ENCODE peak calls at places on chromosomes 13 and 19, in eight cellular contexts. One of them, this sample, is unnamed.
A peak's percentile ranks its signal among the peaks of the same experiment; 100 is the strongest.

GRCh38 chr13:66483712-66484111 is 746.4 kb downstream of the PCDH9 start:
- DNase-seq in activated naive CD4-positive, alpha-beta T cell treated with anti-CD3 and anti-CD28 coated beads, Interleukin-2, amount 10 ng/mL, durations not matched to agents 7 days and 5 days: no peak
- DNase-seq in effector memory CD8-positive, alpha-beta T cell: no peak
- DNase-seq in T-helper 9 cell: no peak
- DNase-seq in dermis blood vessel endothelial cell: no peak
- DNase-seq in NCI-H1694 treated with DMSO at 0.1 percent for 48 hours: no peak
- DNase-seq in activated CD4-positive, CD25-positive, alpha-beta regulatory T cell treated with anti-CD3 and anti-CD28 coated beads, Interleukin-2, amount 50 U/mL, for 72 hours: no peak
- DNase-seq in A172: no peak
- DNase-seq in this sample: no peak

GRCh38 chr19:40519352-40520322 is 52.8 kb downstream of the SPTBN4 start:
- DNase-seq in T-helper 9 cell: no peak
- DNase-seq in dermis blood vessel endothelial cell: peak; percentile 41
- DNase-seq in effector memory CD8-positive, alpha-beta T cell: no peak
- DNase-seq in NCI-H1694 treated with DMSO at 0.1 percent for 48 hours: no peak
- DNase-seq in A172: no peak
- DNase-seq in activated naive CD4-positive, alpha-beta T cell treated with anti-CD3 and anti-CD28 coated beads, Interleukin-2, amount 10 ng/mL, durations not matched to agents 7 days and 5 days: no peak
- DNase-seq in activated CD4-positive, CD25-positive, alpha-beta regulatory T cell treated with anti-CD3 and anti-CD28 coated beads, Interleukin-2, amount 50 U/mL, for 72 hours: no peak
- DNase-seq in this sample: no peak

GRCh38 chr13:76512676-76513277 is 373.4 kb downstream of the KCTD12 start:
- DNase-seq in A172: peak; percentile 14
- DNase-seq in effector memory CD8-positive, alpha-beta T cell: no peak
- DNase-seq in T-helper 9 cell: no peak
- DNase-seq in activated CD4-positive, CD25-positive, alpha-beta regulatory T cell treated with anti-CD3 and anti-CD28 coated beads, Interleukin-2, amount 50 U/mL, for 72 hours: no peak
- DNase-seq in dermis blood vessel endothelial cell: peak; percentile 98
- DNase-seq in activated naive CD4-positive, alpha-beta T cell treated with anti-CD3 and anti-CD28 coated beads, Interleukin-2, amount 10 ng/mL, durations not matched to agents 7 days and 5 days: no peak
- DNase-seq in NCI-H1694 treated with DMSO at 0.1 percent for 48 hours: peak; percentile 88
- DNase-seq in this sample: no peak

GRCh38 chr19:49149652-49150105 is 5.5 kb downstream of the HRC start:
- DNase-seq in effector memory CD8-positive, alpha-beta T cell: no peak
- DNase-seq in A172: peak; percentile 42
- DNase-seq in dermis blood vessel endothelial cell: peak; percentile 88
- DNase-seq in activated naive CD4-positive, alpha-beta T cell treated with anti-CD3 and anti-CD28 coated beads, Interleukin-2, amount 10 ng/mL, durations not matched to agents 7 days and 5 days: no peak
- DNase-seq in T-helper 9 cell: no peak
- DNase-seq in activated CD4-positive, CD25-positive, alpha-beta regulatory T cell treated with anti-CD3 and anti-CD28 coated beads, Interleukin-2, amount 50 U/mL, for 72 hours: peak; percentile 38
- DNase-seq in NCI-H1694 treated with DMSO at 0.1 percent for 48 hours: peak; percentile 64
- DNase-seq in this sample: peak; percentile 87

GRCh38 chr19:16338470-16339360 is 14.1 kb downstream of the KLF2 start:
- DNase-seq in NCI-H1694 treated with DMSO at 0.1 percent for 48 hours: no peak
- DNase-seq in T-helper 9 cell: peak; percentile 32
- DNase-seq in dermis blood vessel endothelial cell: peak; percentile 92
- DNase-seq in activated CD4-positive, CD25-positive, alpha-beta regulatory T cell treated with anti-CD3 and anti-CD28 coated beads, Interleukin-2, amount 50 U/mL, for 72 hours: peak; percentile 56
- DNase-seq in effector memory CD8-positive, alpha-beta T cell: peak; percentile 28
- DNase-seq in activated naive CD4-positive, alpha-beta T cell treated with anti-CD3 and anti-CD28 coated beads, Interleukin-2, amount 10 ng/mL, durations not matched to agents 7 days and 5 days: peak; percentile 76
- DNase-seq in A172: peak; percentile 99
- DNase-seq in this sample: no peak

GRCh38 chr13:67520886-67521285 is 290.8 kb upstream of the PCDH9 start:
- DNase-seq in T-helper 9 cell: no peak
- DNase-seq in activated naive CD4-positive, alpha-beta T cell treated with anti-CD3 and anti-CD28 coated beads, Interleukin-2, amount 10 ng/mL, durations not matched to agents 7 days and 5 days: no peak
- DNase-seq in A172: no peak
- DNase-seq in dermis blood vessel endothelial cell: no peak
- DNase-seq in effector memory CD8-positive, alpha-beta T cell: no peak
- DNase-seq in activated CD4-positive, CD25-positive, alpha-beta regulatory T cell treated with anti-CD3 and anti-CD28 coated beads, Interleukin-2, amount 50 U/mL, for 72 hours: no peak
- DNase-seq in NCI-H1694 treated with DMSO at 0.1 percent for 48 hours: no peak
- DNase-seq in this sample: no peak

GRCh38 chr13:96822900-96823299 is 171.4 kb downstream of the OXGR1 start:
- DNase-seq in dermis blood vessel endothelial cell: peak; percentile 25
- DNase-seq in activated CD4-positive, CD25-positive, alpha-beta regulatory T cell treated with anti-CD3 and anti-CD28 coated beads, Interleukin-2, amount 50 U/mL, for 72 hours: no peak
- DNase-seq in activated naive CD4-positive, alpha-beta T cell treated with anti-CD3 and anti-CD28 coated beads, Interleukin-2, amount 10 ng/mL, durations not matched to agents 7 days and 5 days: no peak
- DNase-seq in effector memory CD8-positive, alpha-beta T cell: no peak
- DNase-seq in NCI-H1694 treated with DMSO at 0.1 percent for 48 hours: no peak
- DNase-seq in T-helper 9 cell: no peak
- DNase-seq in A172: peak; percentile 33
- DNase-seq in this sample: no peak

GRCh38 chr19:4732680-4733114 is 9.1 kb upstream of the DPP9 start:
- DNase-seq in NCI-H1694 treated with DMSO at 0.1 percent for 48 hours: no peak
- DNase-seq in activated naive CD4-positive, alpha-beta T cell treated with anti-CD3 and anti-CD28 coated beads, Interleukin-2, amount 10 ng/mL, durations not matched to agents 7 days and 5 days: peak; percentile 74
- DNase-seq in A172: peak; percentile 69
- DNase-seq in activated CD4-positive, CD25-positive, alpha-beta regulatory T cell treated with anti-CD3 and anti-CD28 coated beads, Interleukin-2, amount 50 U/mL, for 72 hours: no peak
- DNase-seq in dermis blood vessel endothelial cell: peak; percentile 75
- DNase-seq in T-helper 9 cell: peak; percentile 29
- DNase-seq in effector memory CD8-positive, alpha-beta T cell: peak; percentile 37
- DNase-seq in this sample: peak; percentile 81

GRCh38 chr13:35768551-35768950 is 292.1 kb upstream of the MAB21L1 start:
- DNase-seq in dermis blood vessel endothelial cell: no peak
- DNase-seq in activated naive CD4-positive, alpha-beta T cell treated with anti-CD3 and anti-CD28 coated beads, Interleukin-2, amount 10 ng/mL, durations not matched to agents 7 days and 5 days: no peak
- DNase-seq in T-helper 9 cell: no peak
- DNase-seq in effector memory CD8-positive, alpha-beta T cell: no peak
- DNase-seq in activated CD4-positive, CD25-positive, alpha-beta regulatory T cell treated with anti-CD3 and anti-CD28 coated beads, Interleukin-2, amount 50 U/mL, for 72 hours: no peak
- DNase-seq in NCI-H1694 treated with DMSO at 0.1 percent for 48 hours: peak; percentile 81
- DNase-seq in A172: no peak
- DNase-seq in this sample: no peak

GRCh38 chr13:77584111-77584510 is 48.6 kb downstream of the SCEL start:
- DNase-seq in activated CD4-positive, CD25-positive, alpha-beta regulatory T cell treated with anti-CD3 and anti-CD28 coated beads, Interleukin-2, amount 50 U/mL, for 72 hours: no peak
- DNase-seq in NCI-H1694 treated with DMSO at 0.1 percent for 48 hours: no peak
- DNase-seq in activated naive CD4-positive, alpha-beta T cell treated with anti-CD3 and anti-CD28 coated beads, Interleukin-2, amount 10 ng/mL, durations not matched to agents 7 days and 5 days: no peak
- DNase-seq in A172: no peak
- DNase-seq in T-helper 9 cell: no peak
- DNase-seq in effector memory CD8-positive, alpha-beta T cell: no peak
- DNase-seq in dermis blood vessel endothelial cell: no peak
- DNase-seq in this sample: no peak